ENCODE peak calls at places on chromosomes 12 and 14, in ten cellular contexts. R is T-helper 17 cell; O is glutamatergic neuron; T is activated CD4-positive, alpha-beta T cell treated with anti-CD3 and anti-CD28 coated beads, Interleukin-2, amount 50 U/mL, for 48 hours; H is astrocyte; Z is AG09309; B is A172; M is breast epithelium; L is stimulated activated CD4-positive, alpha-beta T cell treated with anti-CD3 and anti-CD28 coated beads, Interleukin-4, amount 100 ng/mL, for 24 hours; D is cardiac septum. Q is an unnamed sample.

GRCh38 chr12:111788178-111788654 is 21.5 kb downstream of the ALDH2 start:
- DNase-seq in B (no peak), Z (peak), T (no peak), H (no peak), M (no peak), O (peak), D (no peak), L (no peak), R (no peak), Q (peak)

GRCh38 chr14:44945264-44945663 is 16.5 kb downstream of the KLHL28 start:
- DNase-seq in L (no peak), O (no peak), Z (peak), M (no peak), B (no peak), R (no peak), H (peak), D (no peak), T (no peak), Q (peak)

GRCh38 chr12:132156145-132156709 is 12.0 kb downstream of the NOC4L start:
- DNase-seq in L (no peak), H (no peak), R (no peak), M (no peak), Z (no peak), T (no peak), B (no peak), D (no peak), O (no peak), Q (no peak)

GRCh38 chr12:102095677-102096263 is 24.1 kb downstream of the NUP37 start:
- DNase-seq in O (no peak), R (no peak), Z (no peak), M (no peak), H (peak), D (no peak), T (no peak), B (peak), L (no peak), Q (peak)

GRCh38 chr12:28191018-28191595 is 851 bp downstream of the CCDC91 start:
- DNase-seq in B (peak), T (peak), L (peak), O (no peak), Z (no peak), H (peak), R (peak), D (no peak), M (no peak), Q (peak)

GRCh38 chr14:100405752-100406455 is 82.8 kb downstream of the SLC25A47 start:
- DNase-seq in D (peak), B (no peak), L (no peak), T (no peak), H (no peak), O (no peak), R (no peak), M (no peak), Z (no peak), Q (no peak)

GRCh38 chr14:102076793-102077759 is 9.8 kb downstream of the HSP90AA1 start:
- DNase-seq in D (no peak), Z (no peak), L (no peak), T (no peak), M (no peak), B (no peak), R (no peak), H (no peak), O (no peak), Q (no peak)

GRCh38 chr14:52926994-52927393 is 23.9 kb downstream of the FERMT2 start:
- DNase-seq in R (no peak), B (no peak), H (peak), L (no peak), M (no peak), Z (no peak), T (no peak), O (no peak), D (no peak), Q (no peak)

GRCh38 chr14:105537580-105538474 is 11.4 kb downstream of the TMEM121 start:
- DNase-seq in T (peak), H (no peak), D (no peak), Z (no peak), L (peak), M (peak), O (peak), B (peak), R (peak), Q (no peak)